ENCODE peak calls at places on chromosome 22, in nine cellular contexts. N, V, S, P, O, G, T, Z and Y are unnamed samples. For H3K27me3 and H3K4me1, the result is how much of the 10 kb centered on the place peaks cover.

GRCh38 chr22:36991220-36991619 is 28.0 kb downstream of the TST start:
- DNase-seq in V (no peak), N (no peak), P (no peak), Z (peak), S (no peak), G (no peak), O (no peak), T (no peak), Y (no peak)

GRCh38 chr22:22432479-22432878 is 76.1 kb downstream of the ZNF280B start:
- DNase-seq in Z (no peak), O (no peak), S (no peak), V (no peak), P (no peak), G (no peak), N (no peak), T (no peak), Y (no peak)

GRCh38 chr22:21621891-21622623 is 7.8 kb downstream of the YDJC start:
- DNase-seq in Z (no peak), V (no peak), N (peak), P (no peak), G (no peak), S (no peak), O (no peak), T (no peak), Y (peak)

GRCh38 chr22:27986459-27986858 is 67.4 kb upstream of the PITPNB start:
- DNase-seq in V (no peak), N (no peak), O (no peak), P (no peak), S (no peak), Z (peak), T (no peak), G (no peak), Y (peak)

GRCh38 chr22:50304528-50305392 is 2.7 kb downstream of the PLXNB2 start:
- DNase-seq in V (no peak), P (no peak), T (peak), G (peak), O (no peak), N (peak), Z (no peak), S (peak), Y (no peak)

GRCh38 chr22:37166675-37167066 is 17.0 kb upstream of the IL2RB start:
- DNase-seq in V (no peak), T (peak), Z (peak), N (peak), S (peak), O (peak), P (peak), G (peak), Y (peak)

GRCh38 chr22:21042978-21043855 is 2.5 kb upstream of the LRRC74B start:
- DNase-seq in N (peak), T (no peak), P (no peak), S (peak), O (no peak), Z (no peak), V (no peak), G (peak), Y (peak)

GRCh38 chr22:17370036-17370765 is 941 bp downstream of the CECR2 start:
- DNase-seq in V (no peak), G (no peak), T (no peak), S (no peak), P (no peak), Z (peak), N (no peak), O (no peak), Y (peak)

GRCh38 chr22:28812491-28812890 is 12.1 kb upstream of the XBP1 start:
- DNase-seq in O (no peak), T (no peak), N (no peak), G (no peak), V (no peak), P (no peak), S (no peak), Z (no peak), Y (no peak)

GRCh38 chr22:50012201-50013181 is at the start of gene IL17REL:
- DNase-seq in T (no peak), N (peak), V (no peak), G (no peak), S (peak), P (peak), O (no peak), Z (peak), Y (peak)

GRCh38 chr22:38923463-38924196 is 33.8 kb upstream of the APOBEC3A start:
- DNase-seq in S (peak), G (peak), O (no peak), N (peak), Z (peak), T (peak), P (peak), V (no peak), Y (peak)

GRCh38 chr22:21708960-21709359 is 26.6 kb downstream of the YPEL1 start:
- DNase-seq in N (no peak), Z (no peak), V (no peak), O (no peak), S (no peak), T (no peak), P (no peak), G (no peak), Y (no peak)

GRCh38 chr22:38240734-38241252 is 32.0 kb downstream of the TMEM184B start:
- DNase-seq in T (peak), Z (peak), V (peak), P (peak), N (peak), S (peak), G (peak), O (peak), Y (peak)

GRCh38 chr22:37498289-37498909 is 12.2 kb upstream of the MFNG start:
- DNase-seq in V (peak), P (no peak), T (no peak), O (peak), G (peak), N (no peak), S (no peak), Z (peak), Y (no peak)

GRCh38 chr22:39220450-39220849 is 24.3 kb downstream of the PDGFB start:
- DNase-seq in P (no peak), O (no peak), Z (peak), G (no peak), N (no peak), T (no peak), S (no peak), V (no peak), Y (no peak)

GRCh38 chr22:49735411-49736311 is 92.0 kb downstream of the BRD1 start:
- DNase-seq in T (peak), G (no peak), V (no peak), Z (peak), P (no peak), O (peak), S (peak), N (peak), Y (no peak)

GRCh38 chr22:37195921-37196320 is 7.9 kb upstream of the C1QTNF6 start:
- DNase-seq in G (no peak), V (no peak), O (no peak), Z (no peak), P (peak), N (peak), S (peak), T (peak), Y (no peak)

GRCh38 chr22:50313600-50313999 is 6.2 kb upstream of the PLXNB2 start:
- DNase-seq in Z (no peak), S (no peak), P (no peak), T (no peak), O (no peak), G (no peak), N (no peak), V (no peak), Y (no peak)

GRCh38 chr22:26259510-26259909 is 90.2 kb downstream of the SEZ6L start:
- DNase-seq in N (peak), V (peak), S (peak), O (peak), T (peak), G (no peak), Z (peak), P (peak), Y (no peak)

GRCh38 chr22:43861529-43861928 is 784 bp downstream of the SULT4A1 start:
- DNase-seq in N (peak), Z (no peak), O (no peak), V (no peak), P (peak), T (peak), G (no peak), S (no peak), Y (no peak)

GRCh38 chr22:37669586-37669985 is 5.8 kb upstream of the LGALS1 start:
- DNase-seq in Z (no peak), S (no peak), V (no peak), T (peak), P (peak), N (peak), O (no peak), G (no peak), Y (peak)

GRCh38 chr22:21032037-21032842 is at the start of gene SLC7A4:
- DNase-seq in V (no peak), G (no peak), T (no peak), O (no peak), S (no peak), Z (peak), P (no peak), N (no peak), Y (no peak)

GRCh38 chr22:39236321-39237275 is 8.2 kb downstream of the PDGFB start:
- DNase-seq in G (peak), S (no peak), Z (no peak), P (no peak), T (no peak), V (no peak), O (no peak), N (no peak), Y (no peak)

GRCh38 chr22:42026705-42027104 is 28.1 kb downstream of the WBP2NL start:
- DNase-seq in N (no peak), S (no peak), O (no peak), G (no peak), T (no peak), P (no peak), Z (peak), V (no peak), Y (no peak)

GRCh38 chr22:41620646-41621098 is at the start of gene DESI1:
- DNase-seq in S (no peak), T (peak), G (no peak), O (no peak), V (no peak), N (peak), P (no peak), Z (no peak), Y (no peak)

GRCh38 chr22:45430871-45431270 is 17.4 kb downstream of the RIBC2 start:
- DNase-seq in N (no peak), G (no peak), P (no peak), O (no peak), S (no peak), Z (peak), T (no peak), V (no peak), Y (no peak)

GRCh38 chr22:38652858-38653257 is 3.3 kb downstream of the FAM227A start:
- DNase-seq in S (no peak), P (no peak), Z (no peak), O (no peak), T (no peak), V (no peak), G (peak), N (no peak), Y (no peak)

GRCh38 chr22:48510599-48510998 is 1317.1 kb downstream of the BRD1 start:
- DNase-seq in Z (peak), S (no peak), V (no peak), P (no peak), O (no peak), T (no peak), G (no peak), N (no peak), Y (no peak)

GRCh38 chr22:41074061-41074460 is 18.3 kb upstream of the EP300 start:
- DNase-seq in S (no peak), G (no peak), N (no peak), T (no peak), P (no peak), O (no peak), V (no peak), Z (no peak), Y (no peak)

GRCh38 chr22:50671641-50672040 is 982 bp upstream of the SHANK3 start:
- DNase-seq in G (no peak), P (no peak), N (peak), Z (no peak), T (peak), O (no peak), V (no peak), S (no peak), Y (no peak)

GRCh38 chr22:36017661-36018091 is 10.9 kb downstream of the RBFOX2 start:
- DNase-seq in O (no peak), P (no peak), G (no peak), Z (no peak), S (no peak), V (no peak), N (no peak), T (no peak), Y (no peak)

GRCh38 chr22:50398698-50399648 is 55.8 kb downstream of the PPP6R2 start:
- DNase-seq in Z (no peak), S (no peak), N (no peak), P (no peak), V (no peak), G (no peak), T (no peak), O (no peak), Y (peak)

GRCh38 chr22:48331691-48332220 is 1495.9 kb downstream of the BRD1 start:
- DNase-seq in P (no peak), T (no peak), O (no peak), S (no peak), V (no peak), Z (no peak), G (no peak), N (no peak), Y (no peak)

GRCh38 chr22:17307566-17307965 is 61.7 kb upstream of the CECR2 start:
- DNase-seq in T (no peak), S (no peak), N (no peak), G (no peak), Z (peak), V (no peak), P (no peak), O (no peak), Y (no peak)

GRCh38 chr22:44449061-44449682 is 48.9 kb downstream of the RTL6 start:
- DNase-seq in Z (peak), N (peak), T (peak), V (no peak), G (no peak), P (peak), S (peak), O (no peak), Y (peak)

GRCh38 chr22:43305806-43306205 is 37.4 kb downstream of the SCUBE1 start:
- DNase-seq in V (no peak), N (no peak), T (no peak), P (no peak), G (no peak), Z (no peak), O (no peak), S (no peak), Y (no peak)

GRCh38 chr22:23762866-23763578 is at the start of gene C22orf15:
- DNase-seq in Z (peak), N (peak), P (peak), S (no peak), V (no peak), O (no peak), T (peak), G (no peak), Y (peak)
- H3K9ac ChIP-seq in Z (no peak), N (no peak), P (no peak), S (no peak), V (no peak), O (no peak), T (no peak), G (no peak), Y (no peak)

GRCh38 chr22:19167106-19167869 is 11.2 kb downstream of the SLC25A1 start:
- DNase-seq in P (no peak), G (no peak), S (no peak), O (no peak), N (no peak), V (no peak), Z (no peak), T (no peak), Y (no peak)
- H3K27me3 ChIP-seq in P (under half), G (under half), S (under half), O (under half), N (under half), V (under half), Z (half or more), T (under half), Y (under half)

GRCh38 chr22:30262917-30263741 is 3.5 kb downstream of the OSM start:
- DNase-seq in Z (peak), T (peak), S (peak), P (peak), O (peak), G (peak), V (peak), N (peak), Y (peak)

GRCh38 chr22:30262112-30262511 is 4.5 kb downstream of the OSM start:
- DNase-seq in Z (no peak), N (no peak), T (no peak), G (no peak), V (no peak), P (no peak), S (no peak), O (no peak), Y (no peak)

GRCh38 chr22:30260276-30260675 is 6.4 kb downstream of the OSM start:
- DNase-seq in P (no peak), G (no peak), T (no peak), O (no peak), N (no peak), V (no peak), S (no peak), Z (no peak), Y (no peak)

GRCh38 chr22:30260682-30261081 is 6.0 kb downstream of the OSM start:
- DNase-seq in P (no peak), N (no peak), O (no peak), V (no peak), Z (no peak), S (no peak), G (no peak), T (no peak), Y (no peak)

GRCh38 chr22:30261134-30261533 is 5.5 kb downstream of the OSM start:
- DNase-seq in G (no peak), Z (no peak), V (no peak), T (no peak), S (no peak), P (no peak), N (no peak), O (no peak), Y (peak)
- H3K4me1 ChIP-seq in G (under half), Z (under half), V (under half), T (under half), S (under half), P (under half), N (under half), O (under half), Y (under half)

DNA sequence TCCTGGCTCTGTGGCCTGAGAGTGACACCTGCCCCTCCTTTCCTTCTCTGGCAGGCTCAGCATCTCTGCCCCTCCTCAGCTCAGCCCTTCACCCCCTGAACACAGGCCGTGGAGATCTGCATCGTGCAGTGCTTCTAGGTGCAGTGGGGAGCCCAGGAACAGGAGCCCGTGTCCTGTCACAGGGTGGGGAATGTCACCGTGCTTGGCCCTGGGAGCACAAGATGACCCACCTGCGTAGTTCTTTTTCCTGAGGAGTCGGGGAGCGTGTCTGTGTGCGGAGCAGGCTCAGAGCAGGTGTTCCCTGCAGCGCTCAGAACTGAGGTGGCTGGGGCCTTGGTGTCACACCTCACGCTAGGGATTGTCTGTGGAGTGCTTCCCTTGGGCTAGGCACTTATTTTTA is 10.6 kb downstream of the TBC1D22A start:
- DNase-seq in O (no peak), S (no peak), G (no peak), V (no peak), P (no peak), Z (no peak), N (no peak), T (no peak), Y (no peak)
- H3K9ac ChIP-seq in O (no peak), S (no peak), G (no peak), V (no peak), P (no peak), Z (no peak), N (no peak), T (no peak), Y (no peak)

DNA sequence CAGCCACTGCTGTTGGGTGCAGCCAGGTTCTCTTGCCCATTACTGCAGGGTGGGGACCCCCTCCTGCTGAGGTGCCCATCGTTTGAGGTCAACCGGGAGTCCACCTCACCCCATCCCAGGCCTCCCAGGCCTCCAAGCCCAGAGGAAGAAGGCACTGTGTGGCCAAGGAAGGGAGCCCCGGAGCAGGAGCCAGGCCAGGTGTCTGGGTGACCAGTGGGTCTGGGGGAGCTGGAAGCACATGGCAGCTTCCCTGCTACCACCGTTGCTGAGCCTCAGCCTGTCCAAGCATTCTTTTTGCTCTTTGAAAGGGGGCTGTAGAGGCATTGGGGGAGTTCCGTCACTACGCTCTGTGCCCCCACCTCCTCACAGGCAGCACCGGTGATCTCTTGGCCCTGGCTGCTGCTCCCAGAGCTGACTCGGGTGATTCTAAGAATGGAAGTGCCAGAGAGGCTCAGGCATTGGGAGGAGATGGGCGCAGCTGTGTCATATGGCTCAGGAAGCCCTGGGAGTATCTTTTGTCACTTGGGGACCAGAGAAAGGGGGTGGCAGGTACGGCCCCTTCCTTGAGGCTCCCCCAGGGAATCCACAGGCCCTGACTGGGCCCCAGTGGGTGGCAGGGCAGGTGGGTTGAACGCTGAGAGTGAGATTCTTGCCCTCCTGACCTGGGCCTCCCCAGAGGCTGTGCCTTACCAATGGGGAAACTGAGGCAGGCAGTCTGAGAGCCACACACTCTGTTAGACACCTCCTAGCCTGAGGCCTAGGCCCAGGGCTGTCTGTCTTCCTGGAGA is 1.9 kb downstream of the SEPTIN5 start:
- DNase-seq in P (no peak), V (no peak), S (no peak), G (no peak), Z (no peak), O (no peak), N (no peak), T (no peak), Y (no peak)
- H3K27me3 ChIP-seq in P (under half), V (under half), S (under half), G (under half), Z (half or more), O (under half), N (under half), T (under half), Y (under half)

GRCh38 chr22:32847067-32847491 is 45.6 kb downstream of the TIMP3 start:
- DNase-seq in T (peak), G (no peak), S (no peak), N (peak), V (no peak), Z (no peak), P (no peak), O (no peak), Y (no peak)
- H3K4me1 ChIP-seq in T (under half), G (under half), S (under half), N (under half), V (under half), Z (under half), P (under half), O (under half), Y (under half)